ENCODE peak calls at places on chromosomes 7 and 10, in eight cellular contexts. E, C, T, A, N, D, U and Z are unnamed samples.

GRCh38 chr7:32001948-32002347 is 68.3 kb downstream of the PDE1C start:
- DNase-seq in E (no peak), C (no peak), T (no peak), A (no peak), N (no peak), D (no peak), U (no peak), Z (no peak)

GRCh38 chr10:128546651-128547165 is 420.5 kb upstream of the MKI67 start:
- DNase-seq in E (no peak), C (no peak), T (no peak), A (no peak), N (no peak), D (no peak), U (no peak), Z (no peak)

GRCh38 chr10:77118603-77119282 is 518.9 kb downstream of the KCNMA1 start:
- DNase-seq in E (no peak), C (no peak), T (no peak), A (no peak), N (no peak), D (no peak), U (no peak), Z (no peak)

GRCh38 chr10:102313221-102313896 is 68.0 kb downstream of the GBF1 start:
- DNase-seq in E (no peak), C (no peak), T (peak; percentile 27), A (no peak), N (no peak), D (no peak), U (no peak), Z (peak; percentile 58)

GRCh38 chr10:88960854-88961253 is 8.3 kb upstream of the ACTA2 start:
- DNase-seq in E (no peak), C (no peak), T (no peak), A (no peak), N (no peak), D (no peak), U (peak; percentile 29), Z (no peak)

GRCh38 chr10:79255007-79255507 is 92.2 kb upstream of the PPIF start:
- DNase-seq in E (no peak), C (peak; percentile 42), T (no peak), A (no peak), N (no peak), D (no peak), U (no peak), Z (no peak)

GRCh38 chr7:158245724-158246041 is 341.9 kb downstream of the PTPRN2 start:
- DNase-seq in E (no peak), C (no peak), T (no peak), A (no peak), N (no peak), D (no peak), U (no peak), Z (no peak)

GRCh38 chr7:100572281-100572948 is 1.3 kb downstream of the SAP25 start:
- DNase-seq in E (no peak), C (no peak), T (no peak), A (no peak), N (no peak), D (no peak), U (no peak), Z (no peak)

GRCh38 chr7:192035-192649 is at the start of gene FAM20C:
- DNase-seq in E (peak; percentile 91), C (peak; percentile 21), T (peak; percentile 90), A (peak; percentile 94), N (peak; percentile 25), D (peak; percentile 82), U (peak; percentile 81), Z (peak; percentile 85)

GRCh38 chr10:96577037-96577436 is 9.8 kb downstream of the TM9SF3 start:
- DNase-seq in E (no peak), C (no peak), T (no peak), A (no peak), N (no peak), D (no peak), U (no peak), Z (no peak)

GRCh38 chr10:10796061-10796773 is 221.5 kb upstream of the CELF2 start:
- DNase-seq in E (no peak), C (no peak), T (no peak), A (peak; percentile 40), N (no peak), D (no peak), U (no peak), Z (peak; percentile 39)

GRCh38 chr7:44197487-44197886 is 3.3 kb upstream of the YKT6 start:
- DNase-seq in E (no peak), C (no peak), T (no peak), A (no peak), N (no peak), D (no peak), U (no peak), Z (no peak)

GRCh38 chr7:44194562-44195145 is 5.4 kb upstream of the GCK start:
- DNase-seq in E (no peak), C (no peak), T (no peak), A (no peak), N (no peak), D (no peak), U (no peak), Z (no peak)

GRCh38 chr7:44195901-44196300 is 4.9 kb upstream of the YKT6 start:
- DNase-seq in E (no peak), C (no peak), T (no peak), A (no peak), N (no peak), D (no peak), U (no peak), Z (no peak)

GRCh38 chr7:44194069-44194468 is 4.8 kb upstream of the GCK start:
- DNase-seq in E (no peak), C (no peak), T (no peak), A (no peak), N (no peak), D (no peak), U (peak; percentile 44), Z (no peak)

GRCh38 chr7:44196450-44196872 is 4.3 kb upstream of the YKT6 start:
- DNase-seq in E (no peak), C (peak; percentile 31), T (peak; percentile 30), A (peak; percentile 54), N (no peak), D (peak; percentile 62), U (no peak), Z (peak; percentile 62)
- TF ChIP-seq CTCF in E (peak; percentile 56), C (peak; percentile 51), T (peak; percentile 94), A (peak; percentile 87), N (peak; percentile 64), D (peak; percentile 24), U (peak; percentile 75), Z (peak; percentile 93)

GRCh38 chr7:11716185-11716584 is 115.8 kb downstream of the THSD7A start:
- DNase-seq in E (no peak), C (no peak), T (peak; percentile 84), A (peak; percentile 68), N (no peak), D (peak; percentile 23), U (peak; percentile 3), Z (no peak)
- H3K4me3 ChIP-seq in E (no peak overlapping the region), C (no peak overlapping the region), T (no peak overlapping the region), A (no peak overlapping the region), N (no peak overlapping the region), D (no peak overlapping the region), U (no peak overlapping the region), Z (no peak overlapping the region)

GRCh38 chr7:38656976-38657375 is 25.8 kb upstream of the AMPH start:
- DNase-seq in E (no peak), C (no peak), T (no peak), A (no peak), N (no peak), D (no peak), U (no peak), Z (no peak)

GRCh38 chr7:38658916-38659315 is 27.7 kb upstream of the AMPH start:
- DNase-seq in E (no peak), C (no peak), T (peak; percentile 10), A (no peak), N (no peak), D (no peak), U (peak; percentile 4), Z (no peak)

GRCh38 chr7:38659931-38660330 is 28.8 kb upstream of the AMPH start:
- DNase-seq in E (no peak), C (no peak), T (no peak), A (no peak), N (no peak), D (no peak), U (no peak), Z (no peak)

GRCh38 chr7:38664972-38665371 is 33.8 kb upstream of the AMPH start:
- DNase-seq in E (no peak), C (no peak), T (no peak), A (no peak), N (no peak), D (no peak), U (no peak), Z (no peak)

GRCh38 chr7:38660427-38661099 is 29.4 kb upstream of the AMPH start:
- DNase-seq in E (peak; percentile 62), C (no peak), T (peak; percentile 34), A (peak; percentile 41), N (no peak), D (peak; percentile 25), U (peak; percentile 17), Z (peak; percentile 47)
- TF ChIP-seq CTCF in E (peak; percentile 62), C (peak; percentile 40), T (peak; percentile 89), A (peak; percentile 83), N (peak; percentile 59), D (no peak), U (peak; percentile 87), Z (peak; percentile 70)

DNA sequence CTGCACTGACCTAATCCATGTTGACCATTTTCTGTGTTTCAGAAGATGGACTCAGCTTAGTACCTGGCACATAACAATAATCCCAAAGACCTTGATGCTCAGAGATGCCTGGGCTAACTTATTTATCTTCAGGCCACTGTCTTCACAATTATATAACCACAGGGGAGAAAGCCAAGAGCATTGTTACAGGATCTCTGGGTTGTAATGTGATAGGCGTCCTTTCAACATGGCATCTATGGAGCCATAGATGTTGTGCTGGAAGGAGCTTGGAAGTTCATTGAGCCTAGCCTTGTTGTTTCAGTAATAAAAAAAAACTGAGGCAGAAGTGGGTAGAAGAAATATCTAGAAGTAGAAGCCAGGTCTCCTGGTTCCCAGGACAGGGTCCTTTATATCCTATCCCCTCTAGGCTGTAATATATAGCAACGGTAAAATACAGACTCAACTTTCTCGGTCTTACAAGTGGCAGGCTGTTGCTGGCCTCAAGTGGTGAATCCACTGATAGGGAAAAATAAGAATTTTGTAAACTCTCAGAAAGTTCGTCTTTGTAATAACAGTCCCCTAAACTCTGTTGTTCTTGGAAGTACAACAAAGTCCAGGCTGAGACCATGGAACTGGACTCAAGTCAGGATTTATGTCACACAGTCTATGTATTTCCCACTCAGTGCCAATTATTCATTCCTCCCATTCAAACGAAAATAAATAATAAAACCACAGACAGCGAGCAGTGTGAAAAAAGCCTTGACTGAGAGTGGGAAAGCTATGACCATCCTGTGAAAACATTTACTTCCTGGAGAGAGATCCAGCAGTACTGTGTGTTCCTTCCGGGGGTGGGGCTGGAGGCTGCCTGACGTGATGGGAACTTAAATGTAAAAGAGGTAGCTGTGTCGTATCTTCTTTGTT is 277.6 kb downstream of the REEP3 start:
- DNase-seq in E (peak; percentile 69), C (no peak), T (peak; percentile 98), A (peak; percentile 98), N (peak; percentile 58), D (peak; percentile 61), U (peak; percentile 57), Z (peak; percentile 78)
- H3K4me3 ChIP-seq in E (no peak overlapping the region), C (no peak overlapping the region), T (no peak overlapping the region), A (no peak overlapping the region), N (peak overlapping the region; percentile 35), D (peak overlapping the region; percentile 10), U (no peak overlapping the region), Z (no peak overlapping the region)